ENCODE peak calls at places on chromosome X, in six cellular contexts. W is kidney, A is heart left ventricle, B is tibial nerve, Q is cardiac muscle cell, D is transverse colon. P is an unnamed sample.

GRCh38 chrX:101057095-101057714 is 5.3 kb upstream of the TRMT2B start:
- DNase-seq in W (no peak), A (no peak), B (no peak), Q (peak; percentile 38), D (no peak), P (no peak)

GRCh38 chrX:148885203-148885602 is 384.8 kb downstream of the AFF2 start:
- DNase-seq in W (no peak), A (no peak), B (no peak), Q (no peak), D (no peak), P (no peak)

GRCh38 chrX:108309144-108309543 is 129.1 kb downstream of the COL4A6 start:
- DNase-seq in W (no peak), A (no peak), B (no peak), Q (peak; percentile 75), D (no peak), P (no peak)

GRCh38 chrX:139795196-139795595 is 87.2 kb upstream of the MCF2 start:
- DNase-seq in W (no peak), A (no peak), B (no peak), Q (no peak), D (no peak), P (no peak)

GRCh38 chrX:134247492-134247891 is 10.5 kb downstream of the CCDC160 start:
- DNase-seq in W (no peak), A (no peak), B (no peak), Q (no peak), D (no peak), P (no peak)

GRCh38 chrX:50812995-50813842 is 775 bp downstream of the SHROOM4 start:
- DNase-seq in W (peak; percentile 82), A (peak; percentile 43), B (no peak), Q (peak; percentile 66), D (peak; percentile 25), P (peak; percentile 30)

GRCh38 chrX:18353931-18354368 is 538 bp downstream of the SCML2 start:
- DNase-seq in W (no peak), A (no peak), B (no peak), Q (no peak), D (peak; percentile 8), P (no peak)

GRCh38 chrX:119758682-119759332 is 419 bp downstream of the SOWAHD start:
- DNase-seq in W (peak; percentile 84), A (no peak), B (no peak), Q (no peak), D (peak; percentile 65), P (peak; percentile 17)

GRCh38 chrX:120664081-120664480 is 34.2 kb upstream of the C1GALT1C1 start:
- DNase-seq in W (no peak), A (no peak), B (no peak), Q (peak; percentile 37), D (no peak), P (no peak)

GRCh38 chrX:30521440-30522182 is 56.0 kb downstream of the TASL start:
- DNase-seq in W (no peak), A (no peak), B (no peak), Q (peak; percentile 49), D (no peak), P (no peak)

GRCh38 chrX:144494069-144494468 is 610.2 kb downstream of the UBE2NL start:
- DNase-seq in W (no peak), A (no peak), B (no peak), Q (no peak), D (no peak), P (no peak)

GRCh38 chrX:103215768-103216085 is 819 bp downstream of the BEX4 start:
- DNase-seq in W (no peak), A (no peak), B (no peak), Q (peak; percentile 3), D (no peak), P (no peak)

GRCh38 chrX:13428055-13428786 is 108.4 kb upstream of the ATXN3L start:
- DNase-seq in W (no peak), A (no peak), B (no peak), Q (peak; percentile 67), D (no peak), P (no peak)

GRCh38 chrX:109537324-109537665 is 651 bp downstream of the NXT2 start:
- DNase-seq in W (no peak), A (no peak), B (no peak), Q (peak; percentile 80), D (peak; percentile 42), P (no peak)

GRCh38 chrX:137032378-137032694 is 1.5 kb downstream of the GPR101 start:
- DNase-seq in W (no peak), A (no peak), B (no peak), Q (no peak), D (no peak), P (no peak)

GRCh38 chrX:39866229-39866628 is 231.5 kb downstream of the BCOR start:
- DNase-seq in W (no peak), A (no peak), B (no peak), Q (no peak), D (no peak), P (no peak)

GRCh38 chrX:88735835-88736234 is 11.2 kb upstream of the CPXCR1 start:
- DNase-seq in W (no peak), A (no peak), B (no peak), Q (no peak), D (no peak), P (no peak)

GRCh38 chrX:65690057-65690855 is 22.8 kb downstream of the MSN start:
- DNase-seq in W (peak; percentile 66), A (no peak), B (no peak), Q (peak; percentile 31), D (no peak), P (no peak)

GRCh38 chrX:143340190-143340589 is 177.1 kb downstream of the SPANXN3 start:
- DNase-seq in W (no peak), A (no peak), B (no peak), Q (no peak), D (no peak), P (no peak)

GRCh38 chrX:102712967-102713677 is 874 bp downstream of the GPRASP2 start:
- DNase-seq in W (no peak), A (peak; percentile 55), B (peak; percentile 34), Q (peak; percentile 71), D (peak; percentile 55), P (peak; percentile 36)

GRCh38 chrX:21929209-21929608 is 11.3 kb upstream of the SMS start:
- DNase-seq in W (no peak), A (no peak), B (no peak), Q (peak; percentile 10), D (no peak), P (no peak)

GRCh38 chrX:21930986-21931385 is 9.5 kb upstream of the SMS start:
- DNase-seq in W (no peak), A (no peak), B (no peak), Q (no peak), D (no peak), P (no peak)

GRCh38 chrX:21926527-21927278 is 13.8 kb upstream of the SMS start:
- DNase-seq in W (no peak), A (no peak), B (no peak), Q (peak; percentile 94), D (no peak), P (no peak)

DNA sequence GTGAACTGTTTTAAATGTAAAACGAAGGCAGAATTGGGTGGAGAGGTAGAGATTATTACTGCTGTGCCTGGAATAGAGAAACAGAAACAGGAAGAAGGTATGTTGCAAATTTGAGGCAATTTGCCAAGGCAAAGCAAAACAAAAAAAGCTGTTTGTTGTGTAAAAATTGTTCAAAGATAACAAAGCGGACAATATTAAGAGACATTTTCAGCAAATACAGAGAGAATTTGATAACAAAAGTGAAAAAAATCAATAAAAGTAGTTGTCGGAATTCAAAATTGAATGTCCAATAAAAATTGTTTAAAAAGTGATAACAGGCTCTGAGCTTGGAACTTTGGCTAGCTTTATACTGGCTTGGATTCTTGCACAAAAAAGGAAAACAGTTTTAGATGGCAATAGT is 14.4 kb upstream of the SMS start:
- DNase-seq in W (no peak), A (no peak), B (no peak), Q (peak; percentile 73), D (no peak), P (no peak)
- H3K4me3 ChIP-seq in W (no peak overlapping the region), A (peak overlapping the region; percentile 50), B (no peak overlapping the region), Q (no peak overlapping the region), D (no peak overlapping the region), P (no peak overlapping the region)

GRCh38 chrX:97843200-97843811 is 959.6 kb downstream of the RPA4 start:
- DNase-seq in W (peak; percentile 38), A (no peak), B (no peak), Q (no peak), D (no peak), P (no peak)
- H3K9me3 ChIP-seq in W (no peaks in the 10 kb centered on the region), A (no peaks in the 10 kb centered on the region), B (no peaks in the 10 kb centered on the region), Q (no peaks in the 10 kb centered on the region), D (no peaks in the 10 kb centered on the region), P (peaks cover 6% of the 10 kb centered on the region)

DNA sequence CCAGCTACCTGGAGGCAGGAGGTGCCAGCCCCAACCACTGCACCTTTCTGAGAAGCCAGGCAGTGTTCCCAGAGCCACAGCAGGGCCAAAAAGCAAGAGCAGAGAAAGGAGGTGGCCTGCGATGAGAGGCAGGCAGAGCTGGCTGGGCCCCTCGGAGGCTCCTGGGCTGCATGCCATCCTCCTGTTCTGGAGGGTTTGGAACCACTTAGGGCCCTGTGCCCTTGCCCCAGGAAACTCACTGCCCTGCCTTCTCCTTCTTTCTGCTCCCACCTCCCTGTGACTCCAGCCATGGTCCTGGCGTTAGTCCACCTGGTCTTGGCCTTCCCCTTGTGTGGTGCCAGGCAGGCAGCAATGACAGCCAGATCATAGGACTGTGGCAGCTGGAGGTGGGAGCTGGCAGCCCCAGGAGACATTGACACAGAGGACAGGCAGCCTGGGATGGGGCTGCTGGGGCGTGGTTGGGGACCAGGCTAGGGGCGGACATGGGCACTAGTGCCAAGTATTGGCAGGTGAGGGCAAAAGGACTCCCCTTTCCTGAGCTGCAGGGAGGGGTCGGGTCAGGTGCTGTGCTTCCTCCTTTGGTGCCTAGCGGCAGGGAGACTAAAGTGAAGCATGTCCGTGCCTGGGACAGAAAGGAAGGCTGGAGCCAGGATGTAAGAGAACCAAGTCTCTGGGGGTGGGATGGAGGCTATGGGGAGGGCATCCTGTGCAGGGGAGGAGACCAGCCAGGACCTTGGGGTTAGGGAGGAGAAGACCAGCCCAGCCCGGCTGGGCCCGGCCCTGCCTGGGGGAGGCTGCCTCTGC is 1.4 kb downstream of the APLN start:
- DNase-seq in W (no peak), A (peak; percentile 20), B (no peak), Q (no peak), D (no peak), P (peak; percentile 63)
- H3K4me3 ChIP-seq in W (no peak overlapping the region), A (peak overlapping the region; percentile 60), B (no peak overlapping the region), Q (no peak overlapping the region), D (no peak overlapping the region), P (peak overlapping the region; percentile 63)

GRCh38 chrX:57270980-57271379 is 15.5 kb upstream of the FAAH2 start:
- DNase-seq in W (no peak), A (no peak), B (no peak), Q (no peak), D (no peak), P (no peak)

GRCh38 chrX:57266275-57266674 is 20.2 kb upstream of the FAAH2 start:
- DNase-seq in W (no peak), A (no peak), B (no peak), Q (no peak), D (no peak), P (no peak)

GRCh38 chrX:57265126-57265525 is 21.4 kb upstream of the FAAH2 start:
- DNase-seq in W (no peak), A (no peak), B (no peak), Q (no peak), D (no peak), P (no peak)

GRCh38 chrX:57266871-57267270 is 19.6 kb upstream of the FAAH2 start:
- DNase-seq in W (no peak), A (no peak), B (no peak), Q (no peak), D (no peak), P (no peak)

DNA sequence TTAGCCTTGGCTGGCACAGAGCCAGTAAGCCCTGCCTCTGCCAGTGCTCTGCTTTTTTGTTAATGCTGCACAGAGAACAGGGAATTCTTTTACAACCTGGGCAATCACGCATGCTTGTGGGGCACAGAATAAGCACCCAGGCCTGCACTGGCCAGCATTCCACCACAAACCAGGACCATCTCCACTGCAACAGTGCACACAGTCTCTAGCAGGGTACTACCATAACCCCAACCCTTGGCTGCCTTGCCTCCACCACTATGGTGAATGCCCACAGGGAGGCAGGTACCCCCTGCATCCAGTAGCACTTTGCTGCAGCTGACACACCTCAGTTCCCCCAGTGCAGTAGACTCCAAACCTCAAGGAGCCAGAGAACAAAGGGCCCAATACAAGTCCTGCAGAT is 19.2 kb upstream of the FAAH2 start:
- DNase-seq in W (no peak), A (no peak), B (no peak), Q (no peak), D (no peak), P (no peak)
- H3K9me3 ChIP-seq in W (no peaks in the 10 kb centered on the region), A (no peaks in the 10 kb centered on the region), B (peaks cover 7% of the 10 kb centered on the region), Q (no peaks in the 10 kb centered on the region), D (no peaks in the 10 kb centered on the region), P (peaks cover 34% of the 10 kb centered on the region)

P was measured in psoas muscle.